ENCODE peak calls at places on chromosomes 12 and 14, in six cellular contexts. K is fibroblast of pulmonary artery, Y is stomach, V is breast epithelium, N is fibroblast of lung, F is tibial nerve. H is an unnamed sample.

GRCh38 chr14:72516936-72517408 is 376.9 kb downstream of the DPF3 start:
- DNase-seq in K (peak), Y (peak), V (peak), N (peak), F (peak), H (no peak)

GRCh38 chr12:21933656-21934055 is 7.6 kb downstream of the ABCC9 start:
- DNase-seq in K (no peak), Y (no peak), V (no peak), N (no peak), F (no peak), H (no peak)

GRCh38 chr14:61596985-61597384 is 98.3 kb upstream of the HIF1A start:
- DNase-seq in K (peak), Y (no peak), V (no peak), N (no peak), F (no peak), H (no peak)

GRCh38 chr12:32586390-32586789 is 92.7 kb upstream of the DNM1L start:
- DNase-seq in K (peak), Y (no peak), V (no peak), N (peak), F (no peak), H (no peak)

GRCh38 chr12:86711716-86712115 is 455.5 kb upstream of the MGAT4C start:
- DNase-seq in K (no peak), Y (no peak), V (no peak), N (no peak), F (no peak), H (no peak)

GRCh38 chr12:124053855-124054254 is 80.8 kb downstream of the ZNF664 start:
- DNase-seq in K (peak), Y (peak), V (no peak), N (peak), F (peak), H (peak)

GRCh38 chr14:68928770-68929550 is 50.1 kb downstream of the ACTN1 start:
- DNase-seq in K (no peak), Y (no peak), V (no peak), N (no peak), F (no peak), H (no peak)

GRCh38 chr14:86935241-86935640 is 1057.7 kb downstream of the GALC start:
- DNase-seq in K (no peak), Y (no peak), V (no peak), N (peak), F (no peak), H (no peak)

GRCh38 chr12:6280053-6280469 is 30.4 kb upstream of the PLEKHG6 start:
- DNase-seq in K (peak), Y (peak), V (peak), N (peak), F (no peak), H (no peak)

DNA sequence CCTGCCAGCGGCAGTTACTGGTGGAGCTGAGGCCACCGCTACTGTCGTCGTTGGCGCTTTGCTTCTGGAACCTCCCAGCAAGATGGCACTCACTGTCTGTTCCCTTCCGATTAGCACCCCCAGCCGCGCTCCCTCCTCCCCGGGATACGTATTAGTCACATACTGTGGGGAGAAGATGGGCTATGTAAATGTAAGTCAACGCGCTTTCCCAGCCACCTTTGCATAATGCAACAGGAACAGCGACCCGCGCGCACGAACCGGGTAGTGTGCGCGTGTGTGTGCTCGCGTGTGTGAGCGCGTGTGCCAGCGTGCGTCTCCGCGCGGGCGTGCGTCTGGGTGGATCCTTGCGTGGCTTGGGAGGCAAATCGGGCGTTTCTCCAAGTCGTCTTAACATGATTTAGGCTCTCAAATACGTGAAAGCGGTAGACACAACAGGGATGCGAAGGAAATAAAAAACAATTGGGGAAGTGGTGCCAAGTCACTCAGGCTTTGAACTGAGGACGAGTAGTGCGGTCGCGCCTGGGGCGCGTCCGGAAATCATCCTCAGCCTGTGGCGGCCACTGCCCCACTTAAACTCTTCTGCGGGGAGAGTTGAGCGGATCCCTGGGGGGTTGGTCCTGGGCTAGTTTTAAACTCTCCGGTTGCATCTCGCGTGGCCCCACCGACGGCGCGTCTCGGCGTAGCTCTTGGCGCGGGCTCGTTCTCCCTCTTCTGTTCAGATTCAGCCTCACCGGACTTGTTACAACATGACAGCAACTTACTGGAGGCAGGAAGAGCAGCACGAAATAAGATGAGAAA is 1.8 kb downstream of the FLRT2 start:
- DNase-seq in K (peak), Y (peak), V (peak), N (peak), F (peak), H (peak)
- TF ChIP-seq CTCF in K (peak), Y (no peak), V (no peak), N (peak), F (no peak), H (no peak)

GRCh38 chr12:153080-153746 is 60.7 kb downstream of the SLC6A12 start:
- DNase-seq in K (peak), Y (peak), V (no peak), N (peak), F (no peak), H (peak)
- TF ChIP-seq CTCF in K (peak), Y (peak), V (peak), N (peak), F (peak), H (peak)

DNA sequence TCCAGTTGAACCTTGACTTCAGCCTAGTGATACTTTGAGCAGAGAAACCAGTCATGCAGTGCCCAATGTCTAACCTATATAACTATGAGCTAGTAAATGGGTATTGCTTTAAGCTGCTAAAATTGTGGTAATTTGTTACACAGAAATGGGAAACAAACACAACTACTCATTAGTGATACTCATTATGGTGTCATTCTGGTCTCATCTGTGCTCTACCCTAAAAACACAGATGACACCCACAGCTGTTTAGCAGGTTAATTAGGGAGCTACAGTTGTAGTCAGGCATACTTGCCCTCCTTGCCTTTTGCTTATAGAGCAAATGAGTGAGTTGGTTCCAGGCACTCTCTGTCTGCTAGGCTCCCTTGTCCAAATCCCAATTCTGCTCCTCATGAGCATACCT is 50.0 kb upstream of the ATF7IP start:
- DNase-seq in K (no peak), Y (no peak), V (no peak), N (no peak), F (no peak), H (no peak)
- TF ChIP-seq CTCF in K (no peak), Y (no peak), V (no peak), N (no peak), F (no peak), H (no peak)

GRCh38 chr14:95993768-95994592 is 45.2 kb upstream of the C14orf132 start:
- DNase-seq in K (peak), Y (no peak), V (no peak), N (peak), F (no peak), H (peak)

GRCh38 chr14:95998656-95999055 is 40.5 kb upstream of the C14orf132 start:
- DNase-seq in K (peak), Y (no peak), V (no peak), N (peak), F (no peak), H (no peak)

GRCh38 chr14:95994593-95994928 is 44.6 kb upstream of the C14orf132 start:
- DNase-seq in K (no peak), Y (no peak), V (no peak), N (no peak), F (no peak), H (no peak)
- TF ChIP-seq CTCF in K (no peak), Y (no peak), V (no peak), N (no peak), F (no peak), H (no peak)

GRCh38 chr12:54012631-54013398 is 4.0 kb downstream of the HOXC8 start:
- DNase-seq in K (no peak), Y (no peak), V (no peak), N (no peak), F (no peak), H (no peak)
- TF ChIP-seq CTCF in K (no peak), Y (no peak), V (no peak), N (no peak), F (no peak), H (no peak)

GRCh38 chr12:105228494-105228893 is 7.5 kb downstream of the APPL2 start:
- DNase-seq in K (peak), Y (no peak), V (no peak), N (peak), F (no peak), H (peak)
- TF ChIP-seq CTCF in K (no peak), Y (no peak), V (no peak), N (no peak), F (no peak), H (no peak)

GRCh38 chr14:67428501-67429031 is 16.6 kb upstream of the PLEK2 start:
- DNase-seq in K (peak), Y (peak), V (no peak), N (peak), F (no peak), H (no peak)

GRCh38 chr14:67425603-67426002 is 13.6 kb upstream of the PLEK2 start:
- DNase-seq in K (no peak), Y (no peak), V (no peak), N (no peak), F (no peak), H (no peak)

GRCh38 chr14:67426161-67426560 is 14.2 kb upstream of the PLEK2 start:
- DNase-seq in K (no peak), Y (no peak), V (no peak), N (no peak), F (no peak), H (no peak)

GRCh38 chr14:67424539-67424938 is 12.6 kb upstream of the PLEK2 start:
- DNase-seq in K (no peak), Y (no peak), V (no peak), N (no peak), F (no peak), H (no peak)

GRCh38 chr14:67426983-67427601 is 15.1 kb upstream of the PLEK2 start:
- DNase-seq in K (peak), Y (peak), V (peak), N (peak), F (peak), H (peak)
- TF ChIP-seq CTCF in K (peak), Y (peak), V (peak), N (peak), F (peak), H (peak)

GRCh38 chr12:112555621-112556233 is 137.0 kb downstream of the PTPN11 start:
- DNase-seq in K (no peak), Y (no peak), V (no peak), N (no peak), F (no peak), H (no peak)
- TF ChIP-seq CTCF in K (no peak), Y (no peak), V (no peak), N (no peak), F (no peak), H (no peak)

H was measured in GM20000.